ENCODE peak calls at places on chromosomes 3 and 15, in seven cellular contexts. One of them, this sample, is unnamed.

GRCh38 chr15:40929730-40930429 is 740 bp downstream of the DLL4 start:
- DNase-seq in stomach: peak; percentile 63
- DNase-seq in Karpas-422: no peak
- DNase-seq in H7: peak; percentile 81
- DNase-seq in astrocyte: peak; percentile 53
- DNase-seq in CD8-positive, alpha-beta T cell: no peak
- DNase-seq in right lobe of liver: peak; percentile 62
- DNase-seq in this sample: no peak

GRCh38 chr3:69081583-69082262 is 1.6 kb upstream of the UBA3 start:
- DNase-seq in stomach: no peak
- DNase-seq in Karpas-422: no peak
- DNase-seq in H7: no peak
- DNase-seq in astrocyte: peak; percentile 51
- DNase-seq in CD8-positive, alpha-beta T cell: no peak
- DNase-seq in right lobe of liver: no peak
- DNase-seq in this sample: no peak

GRCh38 chr3:177750436-177750835 is 553.2 kb upstream of the TBL1XR1 start:
- DNase-seq in stomach: no peak
- DNase-seq in Karpas-422: no peak
- DNase-seq in H7: no peak
- DNase-seq in astrocyte: no peak
- DNase-seq in CD8-positive, alpha-beta T cell: no peak
- DNase-seq in right lobe of liver: no peak
- DNase-seq in this sample: no peak

GRCh38 chr3:137687181-137687880 is 76.8 kb upstream of the SOX14 start:
- DNase-seq in stomach: no peak
- DNase-seq in Karpas-422: no peak
- DNase-seq in H7: no peak
- DNase-seq in astrocyte: no peak
- DNase-seq in CD8-positive, alpha-beta T cell: no peak
- DNase-seq in right lobe of liver: no peak
- DNase-seq in this sample: no peak

GRCh38 chr3:157030712-157031111 is 129.2 kb downstream of the CCNL1 start:
- DNase-seq in stomach: no peak
- DNase-seq in Karpas-422: no peak
- DNase-seq in H7: no peak
- DNase-seq in astrocyte: peak; percentile 12
- DNase-seq in CD8-positive, alpha-beta T cell: no peak
- DNase-seq in right lobe of liver: no peak
- DNase-seq in this sample: no peak

GRCh38 chr3:45055411-45056143 is 29.5 kb downstream of the CLEC3B start:
- DNase-seq in stomach: no peak
- DNase-seq in Karpas-422: peak; percentile 74
- DNase-seq in H7: peak; percentile 79
- DNase-seq in astrocyte: peak; percentile 89
- DNase-seq in CD8-positive, alpha-beta T cell: no peak
- DNase-seq in right lobe of liver: no peak
- DNase-seq in this sample: no peak

GRCh38 chr3:86973440-86973839 is 17.5 kb downstream of the VGLL3 start:
- DNase-seq in stomach: no peak
- DNase-seq in Karpas-422: no peak
- DNase-seq in H7: no peak
- DNase-seq in astrocyte: peak; percentile 89
- DNase-seq in CD8-positive, alpha-beta T cell: no peak
- DNase-seq in right lobe of liver: no peak
- DNase-seq in this sample: peak; percentile 44

GRCh38 chr3:141812091-141812490 is 48.9 kb downstream of the GRK7 start:
- DNase-seq in stomach: no peak
- DNase-seq in Karpas-422: no peak
- DNase-seq in H7: no peak
- DNase-seq in astrocyte: peak; percentile 75
- DNase-seq in CD8-positive, alpha-beta T cell: no peak
- DNase-seq in right lobe of liver: no peak
- DNase-seq in this sample: no peak

GRCh38 chr3:53123953-53124352 is 6.3 kb downstream of the RFT1 start:
- DNase-seq in stomach: no peak
- DNase-seq in Karpas-422: no peak
- DNase-seq in H7: no peak
- DNase-seq in astrocyte: no peak
- DNase-seq in CD8-positive, alpha-beta T cell: no peak
- DNase-seq in right lobe of liver: no peak
- DNase-seq in this sample: no peak

DNA sequence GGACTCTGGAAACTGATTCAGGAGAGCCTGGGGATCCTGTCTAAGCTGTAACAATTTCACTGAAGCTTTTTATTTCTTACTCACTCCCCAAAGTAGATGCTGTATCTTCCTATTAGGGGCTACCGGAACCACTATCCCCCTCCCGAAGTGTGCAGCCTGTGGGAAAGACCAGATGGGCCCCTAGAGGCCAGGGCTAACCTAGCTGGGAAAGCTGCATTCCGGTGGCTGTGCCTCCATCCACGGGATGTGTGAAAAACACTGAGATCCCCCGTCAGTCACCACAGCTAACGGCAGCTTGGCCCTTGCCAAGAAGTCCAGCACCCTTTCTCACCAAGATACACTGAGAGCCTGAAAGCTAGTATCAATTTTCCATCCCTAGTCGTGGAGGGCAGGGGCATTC is 3.1 kb downstream of the SSUH2 start:
- DNase-seq in stomach: no peak
- DNase-seq in Karpas-422: no peak
- DNase-seq in H7: peak; percentile 61
- DNase-seq in astrocyte: no peak
- DNase-seq in CD8-positive, alpha-beta T cell: no peak
- DNase-seq in right lobe of liver: no peak
- DNase-seq in this sample: no peak
- H3K27me3 ChIP-seq in stomach: no peaks in the 10 kb centered on the region
- H3K27me3 ChIP-seq in Karpas-422: no peaks in the 10 kb centered on the region
- H3K27me3 ChIP-seq in H7: no peaks in the 10 kb centered on the region
- H3K27me3 ChIP-seq in astrocyte: peaks cover 3% of the 10 kb centered on the region
- H3K27me3 ChIP-seq in CD8-positive, alpha-beta T cell: no peaks in the 10 kb centered on the region
- H3K27me3 ChIP-seq in right lobe of liver: no peaks in the 10 kb centered on the region
- H3K27me3 ChIP-seq in this sample: no peaks in the 10 kb centered on the region

DNA sequence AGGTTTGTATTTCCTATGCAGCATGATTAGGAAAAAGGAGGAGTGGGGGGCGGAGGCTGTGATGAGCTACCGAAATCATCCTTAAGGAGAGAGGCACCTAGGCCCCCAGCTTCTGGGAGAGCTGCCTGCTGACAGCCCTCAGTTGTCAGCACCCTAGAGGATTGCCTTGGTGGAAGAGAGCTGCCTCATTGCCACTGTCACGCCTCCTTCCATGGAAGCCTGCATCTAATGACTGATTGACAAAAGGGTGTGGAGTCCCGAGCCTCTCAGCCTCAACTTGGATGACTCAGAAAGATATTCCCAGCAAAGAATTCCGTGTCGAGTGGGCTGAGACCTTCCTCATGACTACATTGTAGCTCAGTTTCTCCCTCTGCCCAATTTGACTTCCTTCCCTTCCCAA is 320.4 kb upstream of the PROK2 start:
- DNase-seq in stomach: no peak
- DNase-seq in Karpas-422: no peak
- DNase-seq in H7: no peak
- DNase-seq in astrocyte: no peak
- DNase-seq in CD8-positive, alpha-beta T cell: no peak
- DNase-seq in right lobe of liver: no peak
- DNase-seq in this sample: no peak
- H3K27me3 ChIP-seq in stomach: no peaks in the 10 kb centered on the region
- H3K27me3 ChIP-seq in Karpas-422: no peaks in the 10 kb centered on the region
- H3K27me3 ChIP-seq in H7: no peaks in the 10 kb centered on the region
- H3K27me3 ChIP-seq in astrocyte: peaks cover 35% of the 10 kb centered on the region
- H3K27me3 ChIP-seq in CD8-positive, alpha-beta T cell: no peaks in the 10 kb centered on the region
- H3K27me3 ChIP-seq in right lobe of liver: no peaks in the 10 kb centered on the region
- H3K27me3 ChIP-seq in this sample: no peaks in the 10 kb centered on the region

GRCh38 chr15:94576889-94577533 is 345.6 kb downstream of the MCTP2 start:
- DNase-seq in stomach: peak; percentile 31
- DNase-seq in Karpas-422: peak; percentile 86
- DNase-seq in H7: peak; percentile 5
- DNase-seq in astrocyte: no peak
- DNase-seq in CD8-positive, alpha-beta T cell: peak; percentile 19
- DNase-seq in right lobe of liver: no peak
- DNase-seq in this sample: no peak

GRCh38 chr15:94582368-94582767 is 351.0 kb downstream of the MCTP2 start:
- DNase-seq in stomach: no peak
- DNase-seq in Karpas-422: peak; percentile 77
- DNase-seq in H7: peak; percentile 20
- DNase-seq in astrocyte: no peak
- DNase-seq in CD8-positive, alpha-beta T cell: no peak
- DNase-seq in right lobe of liver: peak; percentile 25
- DNase-seq in this sample: no peak

GRCh38 chr15:94579261-94579660 is 347.9 kb downstream of the MCTP2 start:
- DNase-seq in stomach: no peak
- DNase-seq in Karpas-422: no peak
- DNase-seq in H7: no peak
- DNase-seq in astrocyte: no peak
- DNase-seq in CD8-positive, alpha-beta T cell: no peak
- DNase-seq in right lobe of liver: no peak
- DNase-seq in this sample: no peak

GRCh38 chr15:94584833-94585244 is 353.5 kb downstream of the MCTP2 start:
- DNase-seq in stomach: no peak
- DNase-seq in Karpas-422: peak; percentile 52
- DNase-seq in H7: no peak
- DNase-seq in astrocyte: peak; percentile 23
- DNase-seq in CD8-positive, alpha-beta T cell: peak; percentile 15
- DNase-seq in right lobe of liver: peak; percentile 14
- DNase-seq in this sample: no peak

DNA sequence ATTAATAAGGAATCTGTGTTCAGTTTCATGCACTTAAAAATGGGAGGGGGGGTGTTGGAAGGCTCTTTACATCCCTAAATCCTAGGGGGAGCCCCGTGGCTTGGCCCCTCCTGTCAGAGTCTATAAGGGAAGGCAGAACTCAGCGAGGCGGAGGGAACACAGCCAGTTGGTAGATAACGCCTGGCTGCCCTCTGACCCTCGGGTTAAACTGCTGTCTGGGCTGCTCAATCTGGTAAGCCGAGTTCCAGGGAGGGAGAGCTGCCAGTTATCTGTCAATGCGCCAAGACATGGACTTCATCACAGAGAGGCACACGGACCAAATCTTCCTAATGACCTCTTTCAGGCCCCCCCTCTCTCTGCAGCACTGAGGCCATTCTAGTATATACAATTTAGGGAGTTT is 348.8 kb downstream of the MCTP2 start:
- DNase-seq in stomach: no peak
- DNase-seq in Karpas-422: no peak
- DNase-seq in H7: no peak
- DNase-seq in astrocyte: no peak
- DNase-seq in CD8-positive, alpha-beta T cell: no peak
- DNase-seq in right lobe of liver: peak; percentile 20
- DNase-seq in this sample: no peak
- H3K27me3 ChIP-seq in stomach: peaks cover 16% of the 10 kb centered on the region
- H3K27me3 ChIP-seq in Karpas-422: no peaks in the 10 kb centered on the region
- H3K27me3 ChIP-seq in H7: no peaks in the 10 kb centered on the region
- H3K27me3 ChIP-seq in astrocyte: no peaks in the 10 kb centered on the region
- H3K27me3 ChIP-seq in CD8-positive, alpha-beta T cell: peaks cover 4% of the 10 kb centered on the region
- H3K27me3 ChIP-seq in right lobe of liver: no peaks in the 10 kb centered on the region
- H3K27me3 ChIP-seq in this sample: no peaks in the 10 kb centered on the region

DNA sequence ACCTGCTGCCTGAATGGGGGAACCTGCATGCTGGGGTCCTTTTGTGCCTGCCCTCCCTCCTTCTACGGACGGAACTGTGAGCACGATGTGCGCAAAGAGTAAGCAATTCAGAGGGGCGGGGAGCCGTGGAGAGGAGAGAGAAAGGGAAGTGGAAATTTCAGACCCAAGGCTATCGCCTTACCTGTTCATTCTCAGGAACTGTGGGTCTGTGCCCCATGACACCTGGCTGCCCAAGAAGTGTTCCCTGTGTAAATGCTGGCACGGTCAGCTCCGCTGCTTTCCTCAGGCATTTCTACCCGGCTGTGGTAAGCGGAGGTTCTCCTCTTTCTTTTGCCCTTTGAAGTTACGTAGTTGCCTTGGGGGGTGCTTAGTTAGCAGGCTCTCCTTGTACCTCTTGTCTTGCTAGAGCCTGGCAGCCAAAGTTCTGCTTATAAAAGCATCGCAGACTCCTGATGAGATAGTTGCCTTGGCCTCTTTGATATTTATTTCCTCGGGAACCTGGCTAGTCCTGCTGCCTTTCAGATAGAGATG is 13.7 kb upstream of the LRRC2 start:
- DNase-seq in stomach: peak; percentile 34
- DNase-seq in Karpas-422: no peak
- DNase-seq in H7: no peak
- DNase-seq in astrocyte: no peak
- DNase-seq in CD8-positive, alpha-beta T cell: no peak
- DNase-seq in right lobe of liver: no peak
- DNase-seq in this sample: no peak
- H3K27me3 ChIP-seq in stomach: peaks cover 27% of the 10 kb centered on the region
- H3K27me3 ChIP-seq in Karpas-422: no peaks in the 10 kb centered on the region
- H3K27me3 ChIP-seq in H7: no peaks in the 10 kb centered on the region
- H3K27me3 ChIP-seq in astrocyte: peaks cover 45% of the 10 kb centered on the region
- H3K27me3 ChIP-seq in CD8-positive, alpha-beta T cell: no peaks in the 10 kb centered on the region
- H3K27me3 ChIP-seq in right lobe of liver: no peaks in the 10 kb centered on the region
- H3K27me3 ChIP-seq in this sample: peaks cover 42% of the 10 kb centered on the region

GRCh38 chr3:46571684-46572083 is 5.6 kb upstream of the LRRC2 start:
- DNase-seq in stomach: no peak
- DNase-seq in Karpas-422: no peak
- DNase-seq in H7: peak; percentile 22
- DNase-seq in astrocyte: no peak
- DNase-seq in CD8-positive, alpha-beta T cell: no peak
- DNase-seq in right lobe of liver: no peak
- DNase-seq in this sample: no peak

GRCh38 chr3:46575577-46576222 is 9.6 kb upstream of the LRRC2 start:
- DNase-seq in stomach: no peak
- DNase-seq in Karpas-422: no peak
- DNase-seq in H7: peak; percentile 58
- DNase-seq in astrocyte: no peak
- DNase-seq in CD8-positive, alpha-beta T cell: no peak
- DNase-seq in right lobe of liver: no peak
- DNase-seq in this sample: no peak

GRCh38 chr3:46574881-46575576 is 8.9 kb upstream of the LRRC2 start:
- DNase-seq in stomach: no peak
- DNase-seq in Karpas-422: no peak
- DNase-seq in H7: peak; percentile 58
- DNase-seq in astrocyte: no peak
- DNase-seq in CD8-positive, alpha-beta T cell: no peak
- DNase-seq in right lobe of liver: peak; percentile 87
- DNase-seq in this sample: no peak

GRCh38 chr3:46574263-46574662 is 8.2 kb upstream of the LRRC2 start:
- DNase-seq in stomach: no peak
- DNase-seq in Karpas-422: no peak
- DNase-seq in H7: peak; percentile 69
- DNase-seq in astrocyte: no peak
- DNase-seq in CD8-positive, alpha-beta T cell: no peak
- DNase-seq in right lobe of liver: no peak
- DNase-seq in this sample: no peak

DNA sequence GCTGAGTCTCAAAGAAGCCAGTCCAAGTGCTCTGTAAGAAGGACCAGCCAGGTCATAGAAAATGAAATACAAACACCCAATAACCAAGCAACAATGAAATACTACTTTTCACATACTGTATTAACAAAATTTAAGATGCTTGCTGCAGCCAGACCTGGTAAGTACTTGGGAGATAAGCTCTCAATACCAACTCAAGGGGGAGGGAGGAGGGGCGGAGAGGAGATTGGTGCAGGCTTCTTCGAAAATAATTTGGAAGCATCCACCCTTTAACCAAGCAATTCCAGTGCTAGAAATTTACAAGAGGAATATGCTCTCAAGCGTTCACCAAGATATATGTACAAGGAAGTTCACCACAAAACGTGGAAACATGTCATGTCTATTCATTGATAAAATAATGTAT is 7.6 kb upstream of the LRRC2 start:
- DNase-seq in stomach: no peak
- DNase-seq in Karpas-422: no peak
- DNase-seq in H7: peak; percentile 65
- DNase-seq in astrocyte: no peak
- DNase-seq in CD8-positive, alpha-beta T cell: no peak
- DNase-seq in right lobe of liver: no peak
- DNase-seq in this sample: no peak
- H3K27me3 ChIP-seq in stomach: peaks cover 24% of the 10 kb centered on the region
- H3K27me3 ChIP-seq in Karpas-422: no peaks in the 10 kb centered on the region
- H3K27me3 ChIP-seq in H7: no peaks in the 10 kb centered on the region
- H3K27me3 ChIP-seq in astrocyte: peaks cover 27% of the 10 kb centered on the region
- H3K27me3 ChIP-seq in CD8-positive, alpha-beta T cell: no peaks in the 10 kb centered on the region
- H3K27me3 ChIP-seq in right lobe of liver: no peaks in the 10 kb centered on the region
- H3K27me3 ChIP-seq in this sample: no peaks in the 10 kb centered on the region

GRCh38 chr15:60005352-60006202 is 1.5 kb downstream of the FOXB1 start:
- DNase-seq in stomach: no peak
- DNase-seq in Karpas-422: no peak
- DNase-seq in H7: peak; percentile 67
- DNase-seq in astrocyte: no peak
- DNase-seq in CD8-positive, alpha-beta T cell: no peak
- DNase-seq in right lobe of liver: peak; percentile 22
- DNase-seq in this sample: no peak
- H3K27me3 ChIP-seq in stomach: peaks cover 100% of the 10 kb centered on the region
- H3K27me3 ChIP-seq in Karpas-422: no peaks in the 10 kb centered on the region
- H3K27me3 ChIP-seq in H7: peaks cover 44% of the 10 kb centered on the region
- H3K27me3 ChIP-seq in astrocyte: peaks cover 99% of the 10 kb centered on the region
- H3K27me3 ChIP-seq in CD8-positive, alpha-beta T cell: peaks cover 79% of the 10 kb centered on the region
- H3K27me3 ChIP-seq in right lobe of liver: peaks cover 30% of the 10 kb centered on the region
- H3K27me3 ChIP-seq in this sample: no peaks in the 10 kb centered on the region